ENCODE peak calls at places on chromosomes 4 and X, in eight cellular contexts. P, X, G, S, W, B, Y and M are unnamed samples.
A peak's percentile ranks its signal among the peaks of the same experiment; 100 is the strongest.

GRCh38 chrX:78545233-78545632 is 113.9 kb downstream of the RTL3 start:
- DNase-seq in S (no peak), Y (no peak), X (no peak), G (no peak), W (no peak), P (no peak), B (no peak), M (no peak)

GRCh38 chr4:48315728-48316630 is 25.4 kb upstream of the SLAIN2 start:
- DNase-seq in S (peak; percentile 44), X (peak; percentile 81), Y (no peak), B (no peak), P (no peak), G (peak; percentile 27), W (no peak), M (no peak)

GRCh38 chrX:108230562-108230961 is 139.0 kb downstream of the ATG4A start:
- DNase-seq in G (no peak), P (no peak), Y (no peak), X (no peak), B (no peak), S (no peak), W (no peak), M (no peak)

GRCh38 chrX:103774070-103774642 is 2.5 kb upstream of the PLP1 start:
- DNase-seq in W (peak; percentile 49), X (no peak), P (no peak), G (peak; percentile 12), Y (no peak), B (no peak), S (peak; percentile 17), M (no peak)

GRCh38 chr4:64539234-64539849 is 130.1 kb upstream of the TECRL start:
- DNase-seq in W (peak; percentile 47), Y (no peak), B (no peak), S (peak; percentile 80), X (peak; percentile 74), P (peak; percentile 12), G (peak; percentile 15), M (no peak)

GRCh38 chr4:7978907-7979651 is 39.4 kb upstream of the AFAP1 start:
- DNase-seq in Y (no peak), S (no peak), X (peak; percentile 23), W (no peak), G (no peak), P (no peak), B (no peak), M (no peak)

GRCh38 chr4:30718889-30719252 is 1.3 kb upstream of the PCDH7 start:
- DNase-seq in G (peak; percentile 0), X (peak; percentile 67), S (peak; percentile 43), P (no peak), Y (no peak), W (peak; percentile 62), B (no peak), M (no peak)

GRCh38 chr4:14749910-14750309 is 252.4 kb upstream of the CPEB2 start:
- DNase-seq in W (no peak), Y (no peak), X (peak; percentile 40), P (no peak), G (no peak), S (peak; percentile 38), B (peak; percentile 29), M (no peak)

GRCh38 chrX:11579856-11580595 is 85.7 kb downstream of the ARHGAP6 start:
- DNase-seq in Y (no peak), W (no peak), G (no peak), B (no peak), S (no peak), P (no peak), X (no peak), M (no peak)

GRCh38 chr4:32106767-32107166 is 1386.6 kb downstream of the PCDH7 start:
- DNase-seq in G (peak; percentile 0), W (no peak), Y (no peak), B (no peak), S (no peak), P (no peak), X (peak; percentile 3), M (no peak)

GRCh38 chr4:8534129-8534528 is 46.1 kb upstream of the GPR78 start:
- DNase-seq in X (peak; percentile 96), P (peak; percentile 46), Y (no peak), S (peak; percentile 8), B (no peak), W (no peak), G (no peak), M (no peak)

GRCh38 chr4:31461425-31461824 is 741.3 kb downstream of the PCDH7 start:
- DNase-seq in S (no peak), X (no peak), B (no peak), Y (no peak), W (no peak), G (no peak), P (no peak), M (no peak)

GRCh38 chrX:10102046-10102704 is 54.6 kb upstream of the CLCN4 start:
- DNase-seq in G (no peak), S (no peak), W (no peak), X (no peak), Y (no peak), B (no peak), P (peak; percentile 76), M (no peak)

GRCh38 chrX:17986977-17987376 is 125.9 kb upstream of the RAI2 start:
- DNase-seq in P (no peak), G (no peak), X (no peak), W (no peak), B (no peak), S (no peak), Y (no peak), M (no peak)

GRCh38 chr4:8378101-8378724 is 62.3 kb downstream of the ACOX3 start:
- DNase-seq in S (no peak), W (no peak), X (no peak), P (no peak), G (no peak), Y (peak; percentile 36), B (peak; percentile 10), M (no peak)

GRCh38 chr4:157803441-157804168 is 369.2 kb downstream of the GASK1B start:
- DNase-seq in B (no peak), P (no peak), X (no peak), Y (no peak), G (no peak), S (no peak), W (no peak), M (no peak)

GRCh38 chrX:150680974-150681373 is 12.2 kb upstream of the MTMR1 start:
- DNase-seq in X (peak; percentile 45), Y (no peak), P (no peak), W (no peak), G (no peak), S (peak; percentile 28), B (no peak), M (no peak)

GRCh38 chr4:856468-856901 is 30.6 kb upstream of the CPLX1 start:
- DNase-seq in W (no peak), B (no peak), S (no peak), Y (peak; percentile 40), G (no peak), X (no peak), P (peak; percentile 8), M (no peak)
- H3K27ac ChIP-seq in W (no peak overlapping the region), B (no peak overlapping the region), S (no peak overlapping the region), Y (no peak overlapping the region), G (no peak overlapping the region), X (no peak overlapping the region), P (no peak overlapping the region), M (no peak overlapping the region)

DNA sequence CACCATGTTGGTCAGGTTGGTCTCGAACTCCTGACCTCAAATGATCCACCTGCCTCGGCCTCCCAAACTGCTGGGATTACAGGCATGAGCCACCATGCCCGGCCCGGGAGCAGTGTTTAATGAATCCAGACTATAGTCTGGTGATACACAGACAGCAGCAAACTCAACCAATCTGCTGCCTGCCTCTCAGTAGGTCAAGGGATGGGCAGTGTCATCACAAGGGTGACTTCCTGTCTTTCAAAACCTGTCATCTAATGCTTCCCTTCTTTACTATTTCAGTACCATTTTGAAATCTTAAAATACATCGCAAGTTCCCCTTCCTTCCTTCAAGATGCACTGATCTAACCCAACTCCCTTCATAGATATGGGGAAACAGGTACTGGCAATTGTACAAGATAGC is 8.4 kb downstream of the RPL39 start:
- DNase-seq in X (no peak), S (no peak), Y (no peak), W (no peak), B (no peak), G (no peak), P (no peak), M (no peak)
- H3K27ac ChIP-seq in X (no peak overlapping the region), S (no peak overlapping the region), Y (peak overlapping the region; percentile 77), W (no peak overlapping the region), B (no peak overlapping the region), G (no peak overlapping the region), P (no peak overlapping the region), M (no peak overlapping the region)

GRCh38 chrX:27966492-27966891 is 14.8 kb downstream of the DCAF8L1 start:
- DNase-seq in Y (no peak), G (no peak), B (no peak), X (no peak), W (no peak), S (no peak), P (no peak), M (no peak)
- H3K27ac ChIP-seq in Y (no peak overlapping the region), G (peak overlapping the region; percentile 33), B (no peak overlapping the region), X (no peak overlapping the region), W (no peak overlapping the region), S (no peak overlapping the region), P (no peak overlapping the region), M (no peak overlapping the region)

DNA sequence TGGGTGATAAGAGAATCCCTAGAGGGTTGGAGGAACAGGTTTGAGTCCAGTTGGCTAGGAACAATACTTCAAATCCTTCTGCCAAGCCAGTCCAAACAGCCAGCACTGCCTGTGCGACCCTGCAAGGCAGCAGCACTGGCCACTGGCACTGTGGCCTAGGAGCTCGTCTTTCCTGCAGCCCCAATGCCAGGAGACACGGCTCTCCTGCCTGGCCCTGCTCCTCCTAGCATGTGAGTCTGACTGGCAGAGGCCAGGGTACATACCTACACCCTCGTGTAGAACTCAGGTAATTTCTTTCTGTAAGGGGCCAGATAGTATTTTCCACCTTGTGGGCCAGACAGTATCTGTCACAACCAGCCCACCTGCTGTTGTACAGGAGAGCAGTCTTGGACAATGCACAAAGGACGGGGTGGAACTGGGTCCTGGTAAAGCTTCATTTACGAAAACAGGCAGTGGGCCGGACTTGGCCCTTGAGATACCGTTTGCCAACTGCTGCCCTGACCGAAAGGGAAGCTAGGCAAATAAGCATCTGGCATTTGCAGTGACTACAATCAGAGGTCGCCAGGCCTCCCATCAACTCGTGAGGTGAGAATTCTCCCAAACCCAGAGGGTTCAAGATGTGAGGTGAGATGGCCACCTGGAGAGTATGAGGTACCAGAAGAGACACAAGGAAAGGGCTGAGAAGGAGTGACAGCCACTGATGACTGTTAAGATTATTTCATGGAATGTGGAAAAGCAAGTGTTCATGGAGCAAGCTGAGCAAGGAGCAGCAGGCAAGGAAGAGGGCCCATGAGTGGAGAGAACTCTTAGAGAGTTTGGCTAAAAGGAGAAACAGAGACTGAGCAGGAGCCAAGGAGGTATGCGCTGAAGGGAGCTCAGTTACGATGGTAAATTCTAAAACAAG is 29.8 kb upstream of the IRAK1 start:
- DNase-seq in B (no peak), G (no peak), P (no peak), W (no peak), Y (no peak), X (no peak), S (no peak), M (no peak)
- H3K27ac ChIP-seq in B (peak overlapping the region; percentile 73), G (peak overlapping the region; percentile 44), P (no peak overlapping the region), W (no peak overlapping the region), Y (no peak overlapping the region), X (no peak overlapping the region), S (no peak overlapping the region), M (no peak overlapping the region)

DNA sequence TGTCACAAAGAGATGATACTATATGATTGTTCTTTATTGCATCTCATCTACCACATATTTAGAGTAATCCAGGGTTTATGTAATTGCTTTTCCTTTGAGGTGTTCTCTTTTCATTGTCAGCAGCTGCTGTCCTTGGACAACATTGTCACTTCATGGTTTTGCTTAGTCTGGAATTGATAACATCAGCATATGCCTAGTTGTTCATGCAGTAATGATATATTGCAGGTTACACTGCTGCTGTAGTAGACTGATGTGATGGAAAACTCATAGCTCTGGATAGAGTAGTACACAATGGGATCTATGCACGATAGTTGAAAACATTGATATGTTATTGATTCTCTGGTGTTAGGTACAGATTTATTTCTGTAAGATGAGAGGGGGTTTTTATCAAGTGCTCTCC is 13.7 kb downstream of the NEIL3 start:
- DNase-seq in S (no peak), P (no peak), Y (no peak), X (no peak), G (no peak), B (no peak), W (no peak), M (no peak)
- H3K27ac ChIP-seq in S (no peak overlapping the region), P (no peak overlapping the region), Y (no peak overlapping the region), X (no peak overlapping the region), G (peak overlapping the region; percentile 74), B (no peak overlapping the region), W (no peak overlapping the region), M (no peak overlapping the region)